ENCODE peak calls at places on chromosome 21, in six cellular contexts. U is transverse colon, I is lower lobe of right lung, E is GM23248, J is SJSA1, C is upper lobe of right lung. S is an unnamed sample.

GRCh38 chr21:44998621-44999427 is 59.0 kb downstream of the SLX9 start:
- DNase-seq in U (no peak), I (peak), E (no peak), J (no peak), C (no peak), S (no peak)

GRCh38 chr21:26437326-26438009 is 135.6 kb downstream of the CYYR1 start:
- DNase-seq in U (no peak), I (no peak), E (peak), J (no peak), C (no peak), S (no peak)

GRCh38 chr21:38400195-38400695 is 98.0 kb downstream of the ERG start:
- DNase-seq in U (no peak), I (no peak), E (no peak), J (no peak), C (no peak), S (no peak)

GRCh38 chr21:46294647-46295176 is 8.6 kb downstream of the YBEY start:
- DNase-seq in U (no peak), I (peak), E (peak), J (peak), C (no peak), S (peak)

GRCh38 chr21:24223625-24224024 is 1383.7 kb downstream of the MRPL39 start:
- DNase-seq in U (no peak), I (no peak), E (no peak), J (no peak), C (no peak), S (no peak)

GRCh38 chr21:30058928-30059327 is 107.7 kb downstream of the CLDN17 start:
- DNase-seq in U (no peak), I (no peak), E (no peak), J (no peak), C (no peak), S (no peak)

GRCh38 chr21:27580276-27580675 is 613.4 kb upstream of the ADAMTS5 start:
- DNase-seq in U (no peak), I (no peak), E (peak), J (no peak), C (no peak), S (no peak)

GRCh38 chr21:45994086-45994661 is 12.6 kb downstream of the COL6A1 start:
- DNase-seq in U (no peak), I (peak), E (peak), J (no peak), C (peak), S (no peak)

GRCh38 chr21:46207006-46207919 is 21.3 kb downstream of the LSS start:
- DNase-seq in U (no peak), I (peak), E (no peak), J (no peak), C (peak), S (no peak)

GRCh38 chr21:38476385-38476784 is 21.9 kb downstream of the ERG start:
- DNase-seq in U (no peak), I (no peak), E (no peak), J (no peak), C (no peak), S (no peak)

GRCh38 chr21:17758703-17759102 is 60.5 kb downstream of the C21orf91 start:
- DNase-seq in U (no peak), I (no peak), E (no peak), J (no peak), C (no peak), S (no peak)

GRCh38 chr21:26389971-26390641 is 183.0 kb downstream of the CYYR1 start:
- DNase-seq in U (no peak), I (no peak), E (peak), J (no peak), C (no peak), S (peak)

GRCh38 chr21:46182548-46183336 is 1.5 kb downstream of the SPATC1L start:
- DNase-seq in U (no peak), I (no peak), E (peak), J (no peak), C (no peak), S (no peak)

GRCh38 chr21:27024316-27024715 is 57.4 kb upstream of the ADAMTS5 start:
- DNase-seq in U (no peak), I (no peak), E (peak), J (no peak), C (no peak), S (no peak)

GRCh38 chr21:42242611-42243010 is 23.7 kb downstream of the ABCG1 start:
- DNase-seq in U (no peak), I (peak), E (no peak), J (no peak), C (no peak), S (no peak)

GRCh38 chr21:42247716-42248115 is 28.8 kb downstream of the ABCG1 start:
- DNase-seq in U (no peak), I (peak), E (no peak), J (no peak), C (no peak), S (no peak)

GRCh38 chr21:42248241-42248640 is 29.3 kb downstream of the ABCG1 start:
- DNase-seq in U (no peak), I (no peak), E (no peak), J (no peak), C (no peak), S (no peak)

GRCh38 chr21:42243026-42243425 is 24.1 kb downstream of the ABCG1 start:
- DNase-seq in U (no peak), I (peak), E (no peak), J (no peak), C (no peak), S (no peak)

DNA sequence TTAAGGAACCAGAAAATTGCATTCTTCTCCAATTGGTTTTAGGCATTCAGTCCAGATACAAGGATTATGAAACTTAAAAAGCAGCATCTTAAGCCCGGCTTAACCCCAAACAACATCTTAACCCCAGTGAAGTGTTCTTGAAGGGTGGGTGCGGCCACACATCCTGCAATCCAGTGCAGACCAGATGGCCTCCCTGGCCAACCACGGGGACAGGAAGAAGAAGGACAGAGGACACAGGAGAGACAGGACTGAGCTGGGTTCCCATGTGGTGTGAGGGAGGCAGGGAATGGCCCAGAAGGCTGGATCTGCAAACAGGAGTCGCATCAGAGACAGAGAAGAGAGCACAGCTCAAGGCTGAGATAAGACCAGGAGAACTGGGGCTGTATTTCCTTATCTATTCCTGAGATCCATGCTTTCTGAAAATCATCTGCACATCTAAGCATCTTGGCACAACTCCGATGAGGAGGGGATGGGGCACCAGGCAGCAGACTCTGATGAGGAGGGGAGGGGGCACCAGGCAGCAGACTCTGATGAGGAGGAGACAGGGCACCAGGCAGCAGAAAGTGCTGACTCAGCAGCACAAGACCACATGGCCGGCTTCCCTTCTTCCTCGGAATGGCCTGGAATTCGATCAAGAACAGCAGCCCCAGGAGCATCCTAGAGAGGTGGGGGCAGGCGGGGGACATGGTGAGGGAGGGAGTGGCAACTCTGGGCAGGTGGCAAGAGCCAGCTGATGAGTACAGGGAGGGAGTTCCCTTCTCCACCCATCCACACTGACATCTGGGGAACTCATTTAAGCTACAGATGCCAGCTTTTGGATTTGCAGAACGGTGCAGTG is 26.6 kb downstream of the ABCG1 start:
- DNase-seq in U (no peak), I (peak), E (no peak), J (no peak), C (no peak), S (no peak)
- H3K4me3 ChIP-seq in U (no peak), I (no peak), E (no peak), J (no peak), C (no peak), S (no peak)

GRCh38 chr21:34345892-34346291 is 17.9 kb upstream of the KCNE2 start:
- DNase-seq in U (no peak), I (no peak), E (peak), J (peak), C (no peak), S (no peak)
- H3K4me3 ChIP-seq in U (no peak), I (peak), E (no peak), J (no peak), C (no peak), S (no peak)

GRCh38 chr21:42525676-42526378 is 12.2 kb downstream of the SLC37A1 start:
- DNase-seq in U (no peak), I (no peak), E (no peak), J (no peak), C (no peak), S (no peak)

GRCh38 chr21:42523211-42523610 is 9.6 kb downstream of the SLC37A1 start:
- DNase-seq in U (no peak), I (no peak), E (no peak), J (no peak), C (no peak), S (no peak)

GRCh38 chr21:42525228-42525604 is 11.6 kb downstream of the SLC37A1 start:
- DNase-seq in U (no peak), I (no peak), E (peak), J (no peak), C (no peak), S (no peak)

GRCh38 chr21:42523941-42524340 is 10.3 kb downstream of the SLC37A1 start:
- DNase-seq in U (no peak), I (peak), E (no peak), J (no peak), C (no peak), S (no peak)

GRCh38 chr21:42524341-42525227 is 10.9 kb downstream of the SLC37A1 start:
- DNase-seq in U (peak), I (peak), E (peak), J (no peak), C (peak), S (peak)
- H3K4me3 ChIP-seq in U (peak), I (peak), E (no peak), J (peak), C (peak), S (peak)

GRCh38 chr21:33968998-33969353 is 53.4 kb upstream of the ATP5PO start:
- DNase-seq in U (no peak), I (no peak), E (peak), J (no peak), C (no peak), S (no peak)
- H3K4me3 ChIP-seq in U (no peak), I (no peak), E (peak), J (no peak), C (no peak), S (no peak)

DNA sequence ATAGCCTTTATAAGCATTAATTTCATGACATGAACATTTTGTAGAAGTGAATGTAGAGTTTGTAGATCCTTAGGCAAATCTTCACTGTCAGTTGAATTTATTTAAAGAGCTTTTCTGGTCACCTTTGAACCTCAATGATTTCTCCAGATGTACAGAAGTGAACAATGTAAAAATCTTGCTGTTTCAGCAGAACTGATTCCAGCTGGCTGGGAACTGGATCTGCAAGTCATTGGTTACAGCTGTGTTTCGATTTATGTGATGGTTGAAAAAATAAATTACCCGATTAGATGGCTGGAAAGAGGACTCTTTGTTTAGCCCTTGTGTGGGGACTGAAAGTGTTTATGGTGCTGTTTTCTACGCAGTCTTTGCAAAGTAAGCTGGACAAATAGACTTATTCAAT is 849.8 kb downstream of the USP25 start:
- DNase-seq in U (no peak), I (no peak), E (no peak), J (no peak), C (no peak), S (peak)
- H3K4me3 ChIP-seq in U (no peak), I (no peak), E (no peak), J (no peak), C (no peak), S (no peak)

DNA sequence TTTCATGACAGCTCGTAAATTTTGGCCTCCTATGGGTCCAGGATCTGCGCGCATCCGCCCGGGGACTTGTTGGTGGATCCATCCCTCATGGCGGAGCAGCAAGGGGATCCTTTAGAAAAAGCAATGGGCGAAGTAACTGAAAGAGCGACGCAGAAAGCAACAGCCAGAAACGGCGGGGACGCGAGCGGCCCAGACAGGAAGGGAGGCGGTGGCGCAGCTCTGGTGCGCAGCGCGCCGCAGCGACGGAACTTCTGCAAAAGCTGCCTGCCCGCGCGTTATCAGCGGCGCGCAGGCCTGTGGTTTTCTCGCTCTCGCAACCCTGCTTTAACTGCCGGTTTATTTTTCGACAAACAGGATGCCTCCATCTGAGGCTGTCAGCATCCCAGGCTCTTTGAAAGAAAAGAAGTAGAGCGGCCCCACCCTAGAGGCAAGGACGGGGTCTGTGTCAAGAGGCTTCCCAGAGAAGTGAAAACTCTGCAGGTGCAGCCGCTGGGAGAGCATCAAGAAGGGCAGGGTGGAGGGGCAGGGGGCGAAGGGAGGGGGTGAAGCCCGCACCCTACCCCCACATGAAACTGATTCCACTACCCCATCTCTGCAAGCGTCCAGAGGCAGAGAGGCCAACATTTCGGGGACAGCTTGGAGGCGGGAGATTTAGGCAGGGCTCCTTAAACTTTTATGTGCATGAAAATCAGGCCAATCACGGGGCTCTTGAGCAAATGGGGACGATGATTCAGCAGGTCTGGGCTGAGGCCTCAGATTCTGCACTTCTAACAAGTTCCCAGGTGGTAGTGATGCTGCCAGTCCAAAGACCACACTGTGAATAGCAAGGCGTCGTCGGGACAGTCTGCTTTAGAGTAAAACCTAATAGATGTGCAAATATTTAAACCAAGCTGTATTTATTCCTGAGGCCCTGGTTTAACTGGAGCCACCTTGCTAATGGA is 22.2 kb downstream of the RUNX1 start:
- DNase-seq in U (peak), I (peak), E (peak), J (no peak), C (peak), S (no peak)
- H3K4me3 ChIP-seq in U (peak), I (peak), E (no peak), J (no peak), C (peak), S (no peak)

GRCh38 chr21:36427502-36427901 is 42.3 kb downstream of the CHAF1B start:
- DNase-seq in U (no peak), I (no peak), E (no peak), J (no peak), C (no peak), S (no peak)

GRCh38 chr21:36430841-36431240 is 45.6 kb downstream of the CHAF1B start:
- DNase-seq in U (no peak), I (no peak), E (peak), J (no peak), C (no peak), S (no peak)

GRCh38 chr21:36428789-36429671 is 43.8 kb downstream of the CHAF1B start:
- DNase-seq in U (no peak), I (no peak), E (peak), J (no peak), C (no peak), S (no peak)

GRCh38 chr21:36431252-36431651 is 46.1 kb downstream of the CHAF1B start:
- DNase-seq in U (no peak), I (no peak), E (no peak), J (no peak), C (no peak), S (no peak)

DNA sequence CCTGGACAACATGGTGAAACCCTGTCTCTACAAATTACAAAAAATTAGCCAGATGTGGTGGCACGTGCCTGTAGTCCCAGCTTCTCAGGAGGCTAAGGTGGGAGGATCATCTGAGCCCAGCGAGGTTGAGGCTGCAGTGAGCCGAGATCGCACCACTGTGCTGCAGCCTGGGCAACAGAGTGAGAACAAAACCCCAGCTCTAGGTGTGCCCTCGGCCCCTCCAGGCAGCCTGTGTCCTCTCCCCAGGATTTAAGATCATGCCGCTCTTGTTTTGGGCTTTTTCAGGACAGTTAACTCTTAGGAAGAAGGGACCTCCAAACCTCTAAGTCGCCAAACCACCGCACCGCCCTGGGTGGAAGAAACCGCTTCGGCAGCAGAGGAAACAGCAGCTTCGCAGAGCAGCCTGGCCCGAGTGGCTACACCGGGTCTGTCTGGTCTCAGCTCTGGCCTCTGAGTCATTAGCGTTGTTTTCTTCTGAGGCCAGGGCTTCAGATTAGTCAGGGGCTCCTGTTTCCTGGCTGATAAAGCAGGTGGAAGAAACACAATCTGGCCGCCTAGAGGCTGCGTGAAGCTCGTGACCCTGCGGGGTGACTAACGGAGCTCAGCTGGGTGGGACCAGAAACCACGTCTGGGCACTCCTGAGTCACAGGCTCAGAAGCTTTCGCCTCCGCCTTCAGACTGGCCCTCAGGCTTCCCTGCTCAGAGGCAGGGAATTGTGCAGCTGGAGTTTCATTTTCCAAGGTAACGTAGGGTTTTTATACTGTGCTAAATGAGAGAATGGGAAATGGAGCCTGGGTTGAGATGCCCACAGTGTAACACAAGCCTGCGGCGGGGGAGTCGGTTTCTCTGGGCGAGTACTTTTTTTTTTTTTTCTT is 44.7 kb downstream of the CHAF1B start:
- DNase-seq in U (peak), I (peak), E (peak), J (peak), C (peak), S (peak)
- H3K4me3 ChIP-seq in U (peak), I (peak), E (peak), J (peak), C (peak), S (peak)

GRCh38 chr21:15751561-15751960 is 21.8 kb downstream of the USP25 start:
- DNase-seq in U (no peak), I (no peak), E (no peak), J (no peak), C (no peak), S (no peak)

GRCh38 chr21:15751037-15751436 is 21.3 kb downstream of the USP25 start:
- DNase-seq in U (no peak), I (no peak), E (no peak), J (no peak), C (no peak), S (no peak)

GRCh38 chr21:15749868-15750174 is 20.0 kb downstream of the USP25 start:
- DNase-seq in U (no peak), I (no peak), E (no peak), J (no peak), C (no peak), S (no peak)

GRCh38 chr21:15752763-15753407 is 23.1 kb downstream of the USP25 start:
- DNase-seq in U (no peak), I (no peak), E (no peak), J (no peak), C (no peak), S (no peak)

DNA sequence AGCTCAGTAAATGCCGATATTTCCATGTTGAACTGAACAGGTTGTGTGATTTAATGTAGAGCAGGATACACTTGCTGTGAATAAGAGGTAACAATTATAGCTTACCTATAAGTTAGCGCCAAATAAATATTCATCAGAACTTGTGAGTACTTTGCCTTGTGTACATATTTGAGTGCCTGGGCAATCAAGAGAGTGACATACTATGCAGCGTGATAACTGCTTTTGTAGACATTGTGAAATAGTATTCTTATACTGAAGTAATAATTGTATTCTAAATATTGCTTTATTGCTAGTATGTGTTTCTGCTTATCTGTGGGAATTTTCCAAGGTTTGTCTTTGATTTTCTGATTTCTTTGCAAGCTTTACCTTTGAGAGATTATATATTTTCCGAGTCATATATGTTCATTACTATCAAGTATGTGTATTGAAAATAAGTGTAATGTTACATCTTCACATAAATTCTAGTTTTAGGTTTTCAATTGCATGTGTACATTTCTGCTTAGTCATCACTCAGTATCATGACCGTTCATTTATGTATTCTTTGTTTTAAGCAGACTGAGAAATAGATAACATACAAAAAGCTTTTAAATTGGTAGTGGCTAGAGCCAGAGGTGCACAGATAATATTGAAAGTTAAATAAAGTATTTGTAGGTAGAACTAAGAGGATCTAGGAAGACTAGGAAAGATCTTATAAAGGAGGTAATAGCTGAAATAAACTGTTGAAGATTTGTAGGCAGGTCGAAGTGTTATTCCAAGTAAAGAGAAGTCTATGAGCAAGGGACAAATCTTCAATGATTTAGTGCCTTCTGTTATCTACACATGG is 19.5 kb downstream of the USP25 start:
- DNase-seq in U (no peak), I (no peak), E (no peak), J (no peak), C (no peak), S (no peak)
- H3K4me3 ChIP-seq in U (no peak), I (no peak), E (no peak), J (no peak), C (no peak), S (no peak)